ENCODE peak calls at places on chromosomes 3 and 15, in five cellular contexts. F is A549, G is GM12878, U is K562, V is HepG2. Y is an unnamed sample.
A peak's percentile ranks its signal among the peaks of the same experiment; 100 is the strongest.

GRCh38 chr3:71800023-71800422 is 15.1 kb upstream of the PROK2 start:
- DNase-seq in F (no peak), G (no peak), U (no peak), V (no peak), Y (no peak)

GRCh38 chr3:149673393-149673792 is 15.6 kb upstream of the WWTR1 start:
- DNase-seq in F (no peak), G (no peak), U (no peak), V (no peak), Y (no peak)

GRCh38 chr3:42853739-42854302 is 21.9 kb downstream of the CYP8B1 start:
- DNase-seq in F (no peak), G (no peak), U (no peak), V (peak; percentile 96), Y (no peak)

GRCh38 chr3:101936419-101937331 is 87.4 kb downstream of the NFKBIZ start:
- DNase-seq in F (no peak), G (peak; percentile 95), U (no peak), V (no peak), Y (no peak)

GRCh38 chr3:190169243-190169642 is 48.5 kb upstream of the P3H2 start:
- DNase-seq in F (no peak), G (no peak), U (no peak), V (no peak), Y (no peak)

GRCh38 chr3:152909180-152909883 is 74.4 kb downstream of the P2RY1 start:
- DNase-seq in F (no peak), G (no peak), U (peak; percentile 26), V (no peak), Y (no peak)

GRCh38 chr15:73015493-73015892 is 36.8 kb upstream of the NEO1 start:
- DNase-seq in F (no peak), G (no peak), U (no peak), V (no peak), Y (peak; percentile 47)

GRCh38 chr3:42853056-42853455 is 22.6 kb downstream of the CYP8B1 start:
- DNase-seq in F (no peak), G (no peak), U (no peak), V (no peak), Y (no peak)

GRCh38 chr3:23743141-23743784 is 62.5 kb upstream of the UBE2E1 start:
- DNase-seq in F (no peak), G (no peak), U (no peak), V (no peak), Y (peak; percentile 63)

GRCh38 chr15:69014454-69014853 is at the start of gene NOX5:
- DNase-seq in F (no peak), G (no peak), U (no peak), V (no peak), Y (peak; percentile 27)

GRCh38 chr15:42102646-42103235 is 8.4 kb upstream of the PLA2G4D start:
- DNase-seq in F (no peak), G (no peak), U (no peak), V (no peak), Y (no peak)

GRCh38 chr15:42106278-42106677 is 11.9 kb upstream of the PLA2G4D start:
- DNase-seq in F (no peak), G (no peak), U (no peak), V (no peak), Y (no peak)

GRCh38 chr15:42107483-42107882 is 13.1 kb upstream of the PLA2G4D start:
- DNase-seq in F (no peak), G (no peak), U (no peak), V (no peak), Y (no peak)

GRCh38 chr15:42101861-42102260 is 7.5 kb upstream of the PLA2G4D start:
- DNase-seq in F (no peak), G (no peak), U (no peak), V (no peak), Y (no peak)

DNA sequence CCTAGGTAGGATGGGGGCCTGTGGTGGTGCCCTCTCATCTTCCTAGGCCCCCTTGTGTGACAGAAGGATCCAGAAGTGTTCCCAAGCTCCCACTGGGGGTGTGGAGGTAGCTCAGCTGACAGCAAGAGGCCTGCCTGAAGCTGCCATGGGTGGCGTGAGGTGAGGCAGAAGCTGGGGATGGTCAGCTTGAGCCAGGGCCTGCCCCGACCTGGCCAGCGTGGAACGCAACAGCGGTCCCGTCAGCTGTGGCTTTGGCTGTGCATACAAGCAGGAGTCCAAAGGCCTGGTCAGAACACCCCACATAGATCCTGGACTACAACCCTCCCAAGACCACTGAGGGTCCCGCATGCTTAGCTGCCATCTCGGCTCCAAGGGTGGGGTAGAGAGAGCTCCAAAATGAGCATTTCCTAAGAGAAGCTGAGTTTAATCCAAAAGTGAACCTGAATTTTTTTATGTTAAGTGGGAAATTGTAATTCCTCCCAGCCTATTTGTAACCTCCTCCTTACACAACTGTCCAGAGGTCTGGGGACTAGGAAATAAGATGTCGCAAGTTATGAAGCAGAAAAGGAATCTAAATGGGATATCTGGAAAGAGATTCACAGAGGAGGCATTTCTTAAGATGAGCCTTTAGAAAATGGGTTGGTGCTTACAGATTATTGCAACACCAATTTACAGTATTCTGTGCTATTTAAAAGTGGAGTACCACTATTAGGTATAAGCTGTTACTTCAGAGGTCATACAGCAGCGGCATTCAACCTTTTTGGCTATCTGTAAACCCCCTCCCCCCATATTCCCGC is 9.9 kb upstream of the PLA2G4D start:
- DNase-seq in F (no peak), G (no peak), U (no peak), V (no peak), Y (no peak)
- TF ChIP-seq KDM1A in F (no peak), G (no peak), U (no peak), V (no peak), Y (no peak)

GRCh38 chr3:144229973-144230372 is 258.4 kb downstream of the DIPK2A start:
- DNase-seq in F (no peak), G (no peak), U (no peak), V (no peak), Y (no peak)

DNA sequence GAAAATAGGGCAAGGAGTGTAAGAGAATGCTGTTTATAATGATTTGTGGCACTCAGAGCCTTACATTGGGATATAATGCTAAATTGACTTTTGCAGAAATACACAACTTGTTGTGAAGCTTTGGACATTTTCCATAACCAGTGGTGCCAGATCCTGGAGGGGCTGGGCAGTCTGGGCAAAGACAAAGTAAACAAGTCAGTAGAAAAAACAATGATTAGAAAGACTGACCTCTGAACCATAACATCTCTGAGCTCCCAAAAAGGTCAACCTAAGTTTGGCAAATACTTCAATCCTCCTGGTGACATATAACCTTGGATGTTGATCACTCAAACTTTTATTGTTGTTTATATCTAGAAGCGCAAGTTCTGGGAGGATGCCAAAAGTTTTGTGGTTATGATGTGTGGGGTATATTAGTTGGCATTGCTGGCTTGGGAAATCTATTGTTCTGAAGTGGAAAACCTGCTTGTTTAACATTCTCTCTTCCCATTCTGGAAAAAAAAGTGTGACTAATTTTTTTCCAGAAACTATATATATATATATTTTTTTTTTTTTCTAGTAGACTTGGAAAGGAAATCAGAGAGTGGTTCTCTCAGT is 257.7 kb downstream of the DIPK2A start:
- DNase-seq in F (no peak), G (no peak), U (no peak), V (peak; percentile 6), Y (no peak)
- TF ChIP-seq KDM1A in F (no peak), G (no peak), U (no peak), V (no peak), Y (no peak)

GRCh38 chr3:127551178-127551577 is 39.4 kb downstream of the TPRA1 start:
- DNase-seq in F (no peak), G (no peak), U (no peak), V (no peak), Y (no peak)
- TF ChIP-seq KDM1A in F (no peak), G (no peak), U (no peak), V (no peak), Y (no peak)

GRCh38 chr3:25420885-25421284 is 7.2 kb upstream of the RARB start:
- DNase-seq in F (no peak), G (no peak), U (no peak), V (no peak), Y (no peak)
- TF ChIP-seq KDM1A in F (no peak), G (no peak), U (no peak), V (no peak), Y (no peak)

GRCh38 chr15:51255533-51255932 is 82.9 kb downstream of the CYP19A1 start:
- DNase-seq in F (no peak), G (no peak), U (no peak), V (no peak), Y (no peak)

GRCh38 chr15:51265037-51265555 is 73.3 kb downstream of the CYP19A1 start:
- DNase-seq in F (no peak), G (no peak), U (no peak), V (no peak), Y (no peak)

GRCh38 chr15:51263726-51264125 is 74.7 kb downstream of the CYP19A1 start:
- DNase-seq in F (no peak), G (no peak), U (no peak), V (no peak), Y (no peak)

GRCh38 chr15:51262468-51262867 is 75.9 kb downstream of the CYP19A1 start:
- DNase-seq in F (no peak), G (no peak), U (no peak), V (no peak), Y (no peak)

DNA sequence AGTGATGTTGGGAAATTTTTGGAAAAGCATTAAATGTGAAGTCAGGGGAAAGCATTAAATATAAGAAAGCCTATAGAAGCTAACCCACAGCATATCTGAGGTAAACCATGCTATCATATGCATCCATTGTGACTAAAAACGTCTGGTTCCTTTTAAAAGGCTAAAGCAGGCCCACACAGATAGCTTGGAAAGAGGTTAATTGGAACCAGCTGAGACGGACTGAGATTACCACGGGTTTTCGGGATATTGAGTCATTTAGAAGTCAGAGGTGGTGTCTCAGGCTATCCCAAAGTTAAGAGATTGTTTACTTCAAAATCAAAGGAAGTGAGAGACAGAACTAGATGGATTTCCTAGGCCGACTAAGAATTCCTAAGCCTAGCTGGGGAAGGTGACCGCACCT is 78.1 kb downstream of the CYP19A1 start:
- DNase-seq in F (no peak), G (no peak), U (no peak), V (no peak), Y (no peak)
- TF ChIP-seq KDM1A in F (no peak), G (no peak), U (no peak), V (no peak), Y (no peak)

GRCh38 chr15:30978328-30978727 is 13.1 kb downstream of the MTMR10 start:
- DNase-seq in F (no peak), G (no peak), U (peak; percentile 54), V (no peak), Y (no peak)
- TF ChIP-seq KDM1A in F (no peak), G (no peak), U (peak; percentile 99), V (no peak), Y (no peak)

GRCh38 chr3:37291275-37291700 is 116.9 kb upstream of the LRRFIP2 start:
- DNase-seq in F (peak; percentile 34), G (no peak), U (peak; percentile 76), V (no peak), Y (no peak)
- TF ChIP-seq KDM1A in F (no peak), G (no peak), U (peak; percentile 29), V (no peak), Y (no peak)

DNA sequence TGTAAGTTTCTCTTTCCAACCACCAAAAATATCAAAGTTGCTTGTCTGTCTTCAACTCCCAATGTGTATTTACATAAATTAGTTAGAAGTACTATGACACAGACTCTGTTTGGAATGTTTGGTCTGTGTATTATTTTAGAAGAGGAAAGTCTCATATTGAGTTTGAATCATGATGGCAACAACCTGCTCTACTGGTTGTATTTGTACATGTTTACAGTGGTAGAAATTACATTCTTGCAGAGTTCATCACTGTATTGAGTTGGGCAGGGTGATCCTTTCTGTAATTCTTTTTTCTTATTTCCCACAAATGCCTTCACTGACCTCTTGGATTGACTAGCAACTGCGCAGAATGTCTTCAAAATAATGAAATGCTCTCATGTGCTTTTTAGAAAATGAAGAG is 149.6 kb downstream of the CHL1 start:
- DNase-seq in F (no peak), G (no peak), U (no peak), V (no peak), Y (no peak)
- TF ChIP-seq KDM1A in F (no peak), G (no peak), U (no peak), V (no peak), Y (no peak)